ENCODE peak calls at places on chromosomes 3 and 15, in seven cellular contexts. A is IMR-90, C is H9, B is mesendoderm, D is mesenchymal stem cell, K is H1, Q is trophoblast cell. I is an unnamed sample.

GRCh38 chr15:41465822-41466421 is 27.8 kb upstream of the ITPKA start:
- DNase-seq in A (peak; percentile 74), C (no peak), B (peak; percentile 55), D (peak; percentile 70), K (no peak), Q (peak; percentile 62), I (no peak)

GRCh38 chr3:88626426-88627120 is 476.8 kb downstream of the C3orf38 start:
- DNase-seq in A (no peak), C (no peak), B (no peak), D (no peak), K (no peak), Q (no peak), I (no peak)

GRCh38 chr3:98807565-98807964 is 44.4 kb downstream of the ST3GAL6 start:
- DNase-seq in A (no peak), C (no peak), B (no peak), D (no peak), K (no peak), Q (peak; percentile 43), I (no peak)

GRCh38 chr15:77603616-77604406 is 28.9 kb downstream of the LINGO1 start:
- DNase-seq in A (no peak), C (no peak), B (peak; percentile 29), D (no peak), K (no peak), Q (no peak), I (no peak)

GRCh38 chr15:37046876-37047614 is 53.3 kb downstream of the MEIS2 start:
- DNase-seq in A (peak; percentile 70), C (no peak), B (peak; percentile 97), D (peak; percentile 38), K (no peak), Q (peak; percentile 79), I (peak; percentile 53)

GRCh38 chr3:195451373-195452000 is 8.7 kb upstream of the ACAP2 start:
- DNase-seq in A (no peak), C (no peak), B (no peak), D (no peak), K (no peak), Q (no peak), I (peak; percentile 14)

GRCh38 chr3:52052831-52053306 is 3.5 kb downstream of the DUSP7 start:
- DNase-seq in A (peak; percentile 77), C (peak; percentile 87), B (peak; percentile 91), D (peak; percentile 86), K (no peak), Q (peak; percentile 30), I (no peak)

GRCh38 chr3:109369510-109369909 is 32.2 kb upstream of the DPPA4 start:
- DNase-seq in A (no peak), C (peak; percentile 66), B (peak; percentile 77), D (peak; percentile 26), K (peak; percentile 51), Q (peak; percentile 55), I (no peak)

GRCh38 chr3:8868996-8869395 is 94.3 kb downstream of the RAD18 start:
- DNase-seq in A (no peak), C (no peak), B (no peak), D (no peak), K (no peak), Q (no peak), I (no peak)

GRCh38 chr15:81434882-81435281 is 60.9 kb upstream of the TMC3 start:
- DNase-seq in A (no peak), C (no peak), B (no peak), D (no peak), K (no peak), Q (no peak), I (no peak)

GRCh38 chr3:73546961-73547360 is 77.8 kb downstream of the PDZRN3 start:
- DNase-seq in A (peak; percentile 96), C (no peak), B (no peak), D (peak; percentile 93), K (no peak), Q (no peak), I (no peak)

GRCh38 chr15:45715528-45715927 is 80.7 kb downstream of the SQOR start:
- DNase-seq in A (peak; percentile 32), C (no peak), B (peak; percentile 63), D (peak; percentile 23), K (no peak), Q (no peak), I (no peak)

GRCh38 chr15:22978691-22979068 is 1.5 kb downstream of the CYFIP1 start:
- DNase-seq in A (no peak), C (no peak), B (no peak), D (peak; percentile 18), K (no peak), Q (no peak), I (no peak)

GRCh38 chr15:25335279-25335678 is 103.5 kb downstream of the UBE3A start:
- DNase-seq in A (no peak), C (no peak), B (no peak), D (no peak), K (no peak), Q (no peak), I (no peak)

GRCh38 chr15:98077186-98077585 is 116.7 kb downstream of the ARRDC4 start:
- DNase-seq in A (no peak), C (no peak), B (no peak), D (no peak), K (no peak), Q (peak; percentile 15), I (no peak)

GRCh38 chr3:184117649-184118048 is 17.5 kb upstream of the EIF2B5 start:
- DNase-seq in A (no peak), C (no peak), B (no peak), D (no peak), K (no peak), Q (no peak), I (no peak)

GRCh38 chr3:52062499-52062898 is 6.1 kb upstream of the DUSP7 start:
- DNase-seq in A (peak; percentile 90), C (no peak), B (no peak), D (peak; percentile 86), K (no peak), Q (peak; percentile 91), I (no peak)

GRCh38 chr3:42066516-42067181 is 24.5 kb upstream of the TRAK1 start:
- DNase-seq in A (peak; percentile 74), C (peak; percentile 69), B (peak; percentile 71), D (peak; percentile 89), K (no peak), Q (peak; percentile 39), I (peak; percentile 27)

GRCh38 chr3:12807960-12808359 is 11.5 kb downstream of the CAND2 start:
- DNase-seq in A (no peak), C (no peak), B (no peak), D (no peak), K (no peak), Q (no peak), I (no peak)

GRCh38 chr3:139299261-139300132 is 44.3 kb upstream of the MRPS22 start:
- DNase-seq in A (peak; percentile 61), C (peak; percentile 48), B (peak; percentile 85), D (peak; percentile 52), K (no peak), Q (peak; percentile 33), I (no peak)

GRCh38 chr3:157531301-157531660 is 28.1 kb upstream of the VEPH1 start:
- DNase-seq in A (peak; percentile 61), C (no peak), B (no peak), D (no peak), K (no peak), Q (no peak), I (no peak)

GRCh38 chr3:157529085-157529484 is 25.9 kb upstream of the VEPH1 start:
- DNase-seq in A (no peak), C (no peak), B (no peak), D (no peak), K (no peak), Q (no peak), I (no peak)

GRCh38 chr3:157531771-157532170 is 28.6 kb upstream of the VEPH1 start:
- DNase-seq in A (peak; percentile 21), C (no peak), B (no peak), D (no peak), K (no peak), Q (no peak), I (no peak)

GRCh38 chr3:157529751-157530150 is 26.5 kb upstream of the VEPH1 start:
- DNase-seq in A (no peak), C (no peak), B (no peak), D (no peak), K (no peak), Q (no peak), I (no peak)

DNA sequence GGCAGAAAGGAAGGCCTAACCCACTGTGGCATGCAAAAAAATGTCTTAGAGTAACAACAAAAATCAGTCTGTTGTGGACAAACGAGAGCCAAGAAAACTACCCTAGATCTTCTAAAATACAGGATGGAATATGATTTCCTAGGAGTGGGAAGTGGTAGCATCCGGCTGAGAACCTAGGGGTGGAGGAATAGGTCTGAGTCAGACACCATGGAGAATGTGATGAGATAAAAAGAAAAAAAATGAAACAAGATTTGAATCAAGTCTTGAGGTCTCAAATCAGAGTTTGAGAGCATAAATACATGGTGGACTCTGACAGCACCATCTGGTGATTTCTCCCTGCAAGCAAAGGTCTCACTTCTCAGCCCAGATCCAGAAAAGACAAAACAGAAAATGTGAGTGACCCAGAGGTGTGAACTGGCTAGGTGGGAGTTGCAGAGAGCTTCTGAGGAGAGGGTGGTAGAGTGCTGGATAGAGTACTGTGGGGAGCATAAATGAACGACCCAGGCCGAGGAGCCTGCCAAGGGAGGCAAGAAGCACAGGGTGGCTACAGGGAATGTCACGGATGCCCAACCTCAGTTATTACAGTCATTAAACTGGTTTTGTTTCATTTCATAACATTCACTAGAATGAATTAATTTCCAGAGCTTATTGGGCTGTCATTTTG is 27.6 kb upstream of the VEPH1 start:
- DNase-seq in A (peak; percentile 53), C (no peak), B (no peak), D (no peak), K (no peak), Q (no peak), I (no peak)
- H4K8ac ChIP-seq in A (peak overlapping the region; percentile 55), C (no peak overlapping the region), B (no peak overlapping the region), D (peak overlapping the region; percentile 62), K (no peak overlapping the region), Q (no peak overlapping the region), I (no peak overlapping the region)

GRCh38 chr3:151112731-151113130 is 27.3 kb downstream of the MED12L start:
- DNase-seq in A (no peak), C (no peak), B (no peak), D (no peak), K (no peak), Q (no peak), I (no peak)
- H4K8ac ChIP-seq in A (no peak overlapping the region), C (no peak overlapping the region), B (no peak overlapping the region), D (no peak overlapping the region), K (no peak overlapping the region), Q (no peak overlapping the region), I (no peak overlapping the region)

DNA sequence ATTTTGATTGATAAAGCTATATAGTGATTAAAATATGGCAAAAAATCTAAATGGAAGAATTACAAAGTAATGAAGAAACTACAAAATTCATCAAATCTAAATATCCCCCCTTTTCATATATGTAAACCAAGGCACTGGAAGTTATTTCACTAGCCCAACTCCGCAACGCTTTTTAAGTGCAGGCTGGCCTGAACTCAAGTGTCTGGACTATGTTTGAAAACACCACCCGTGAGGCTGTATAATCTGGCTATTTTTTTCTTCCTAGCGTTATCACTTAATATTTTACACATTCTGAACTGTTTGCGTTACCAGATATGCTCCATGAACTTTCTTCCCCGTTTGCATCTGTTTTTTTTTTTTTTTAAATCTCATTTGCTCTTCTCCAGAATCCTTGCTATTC is 619.5 kb upstream of the CBLB start:
- DNase-seq in A (no peak), C (no peak), B (no peak), D (no peak), K (no peak), Q (no peak), I (no peak)
- H4K8ac ChIP-seq in A (no peak overlapping the region), C (no peak overlapping the region), B (no peak overlapping the region), D (no peak overlapping the region), K (no peak overlapping the region), Q (no peak overlapping the region), I (no peak overlapping the region)

DNA sequence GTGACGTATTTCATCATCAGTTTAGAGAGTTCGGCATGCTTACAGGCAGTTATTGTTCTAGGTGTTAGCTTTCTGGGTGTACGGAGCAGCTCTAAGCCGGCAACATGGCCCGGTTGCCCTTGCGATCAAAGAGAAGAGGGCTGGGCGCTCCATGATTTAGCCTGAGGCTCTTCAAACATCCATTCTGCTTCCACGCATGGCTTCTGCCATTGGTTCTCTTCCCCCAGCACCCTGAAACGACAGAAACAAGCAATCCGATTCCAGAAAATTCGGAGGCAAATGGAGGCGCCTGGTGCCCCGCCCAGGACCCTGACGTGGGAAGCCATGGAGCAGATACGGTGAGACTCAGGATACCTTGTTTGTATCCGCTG is 574 bp downstream of the NGRN start:
- DNase-seq in A (peak; percentile 4), C (no peak), B (peak; percentile 82), D (no peak), K (no peak), Q (peak; percentile 53), I (no peak)
- H4K8ac ChIP-seq in A (peak overlapping the region; percentile 96), C (no peak overlapping the region), B (no peak overlapping the region), D (peak overlapping the region; percentile 85), K (peak overlapping the region; percentile 96), Q (peak overlapping the region; percentile 98), I (no peak overlapping the region)